ENCODE peak calls at places on chromosomes 11 and 22, in seven cellular contexts. L is transverse colon, M is GM12878, U is suprapubic skin, G is stomach, A is ovary, N is SK-N-SH. T is an unnamed sample. For H3K27me3 and H3K4me1, the result is how much of the 10 kb centered on the place peaks cover.

GRCh38 chr11:119100960-119101349 is 698 bp downstream of the DPAGT1 start:
- DNase-seq in L (no peak), M (no peak), G (no peak), U (no peak), A (no peak), N (no peak), T (no peak)

GRCh38 chr11:133928628-133929059 is 28.1 kb downstream of the IGSF9B start:
- DNase-seq in G (peak), M (no peak), N (peak), A (no peak), L (no peak), U (no peak), T (no peak)

GRCh38 chr11:130904380-130904779 is 11.9 kb downstream of the SNX19 start:
- DNase-seq in U (no peak), N (peak), G (no peak), M (no peak), A (no peak), L (no peak), T (no peak)

GRCh38 chr11:97514446-97514845 is 1124.6 kb downstream of the JRKL start:
- DNase-seq in G (no peak), L (no peak), A (no peak), U (no peak), N (no peak), M (no peak), T (no peak)

GRCh38 chr11:35162795-35163194 is 23.8 kb downstream of the CD44 start:
- DNase-seq in M (no peak), L (no peak), N (no peak), G (no peak), U (no peak), A (no peak), T (no peak)

GRCh38 chr22:17952273-17952801 is 72.0 kb downstream of the MICAL3 start:
- DNase-seq in A (no peak), M (no peak), N (no peak), U (no peak), L (peak), G (no peak), T (no peak)

GRCh38 chr11:126430581-126431320 is 75.3 kb downstream of the ST3GAL4 start:
- DNase-seq in U (no peak), M (no peak), G (no peak), N (no peak), A (no peak), L (peak), T (no peak)

GRCh38 chr22:38982008-38982927 is at the start of gene APOBEC3B:
- DNase-seq in A (peak), G (peak), U (peak), L (peak), N (no peak), M (peak), T (peak)

GRCh38 chr11:6862961-6863360 is at the start of gene OR10A2:
- DNase-seq in M (no peak), G (no peak), L (no peak), U (no peak), A (no peak), N (no peak), T (no peak)

GRCh38 chr11:70650075-70650909 is 252.0 kb downstream of the CTTN start:
- DNase-seq in G (peak), N (no peak), A (no peak), U (no peak), M (no peak), L (peak), T (peak)

GRCh38 chr11:118916842-118917388 is 8.8 kb downstream of the BCL9L start:
- DNase-seq in L (peak), G (no peak), A (peak), U (peak), M (no peak), N (no peak), T (no peak)

GRCh38 chr11:128180446-128181089 is 406.8 kb downstream of the ETS1 start:
- DNase-seq in L (no peak), G (no peak), A (no peak), N (no peak), U (no peak), M (no peak), T (no peak)

GRCh38 chr11:65639623-65640482 is 2.0 kb downstream of the SIPA1 start:
- DNase-seq in N (no peak), A (no peak), U (no peak), M (peak), G (no peak), L (peak), T (no peak)

GRCh38 chr11:10607462-10607861 is 39.0 kb upstream of the LYVE1 start:
- DNase-seq in L (no peak), U (no peak), N (no peak), G (no peak), M (no peak), A (no peak), T (no peak)

GRCh38 chr22:21592422-21592821 is 24.9 kb downstream of the UBE2L3 start:
- DNase-seq in L (no peak), M (no peak), A (no peak), U (no peak), G (no peak), N (no peak), T (no peak)

GRCh38 chr11:3133456-3134217 is 31.5 kb downstream of the OSBPL5 start:
- DNase-seq in M (no peak), A (no peak), L (peak), N (no peak), G (no peak), U (peak), T (no peak)

GRCh38 chr22:29209624-29209929 is 3.9 kb downstream of the EMID1 start:
- DNase-seq in A (no peak), G (no peak), L (no peak), M (no peak), U (no peak), N (no peak), T (no peak)

GRCh38 chr11:100777118-100777517 is 90.0 kb downstream of the ARHGAP42 start:
- DNase-seq in A (no peak), M (no peak), U (no peak), L (peak), N (no peak), G (peak), T (no peak)

GRCh38 chr11:115873813-115874212 is 369.6 kb upstream of the CADM1 start:
- DNase-seq in A (no peak), U (no peak), L (no peak), M (peak), G (no peak), N (no peak), T (no peak)

GRCh38 chr11:70695086-70695960 is 297.0 kb downstream of the CTTN start:
- DNase-seq in A (no peak), M (no peak), U (no peak), N (no peak), L (no peak), G (no peak), T (no peak)

GRCh38 chr11:27076121-27076589 is 35.5 kb downstream of the BBOX1 start:
- DNase-seq in L (no peak), N (no peak), U (no peak), G (no peak), A (no peak), M (no peak), T (no peak)

GRCh38 chr11:61753672-61754071 is 1.2 kb downstream of the MYRF start:
- DNase-seq in A (no peak), N (no peak), L (no peak), M (no peak), U (no peak), G (no peak), T (no peak)

GRCh38 chr11:115699733-115700132 is 195.5 kb upstream of the CADM1 start:
- DNase-seq in L (no peak), U (no peak), A (no peak), M (no peak), G (no peak), N (no peak), T (no peak)

GRCh38 chr11:72005347-72006260 is 6.9 kb downstream of the IL18BP start:
- DNase-seq in G (no peak), U (peak), N (no peak), M (no peak), L (no peak), A (no peak), T (no peak)

GRCh38 chr22:27212617-27213177 is 555.3 kb downstream of the MIAT start:
- DNase-seq in N (no peak), M (no peak), L (peak), U (peak), G (no peak), A (peak), T (peak)
- TF ChIP-seq EP300 in N (peak), M (no peak), L (peak), U (no peak), G (peak), A (peak), T (peak)

DNA sequence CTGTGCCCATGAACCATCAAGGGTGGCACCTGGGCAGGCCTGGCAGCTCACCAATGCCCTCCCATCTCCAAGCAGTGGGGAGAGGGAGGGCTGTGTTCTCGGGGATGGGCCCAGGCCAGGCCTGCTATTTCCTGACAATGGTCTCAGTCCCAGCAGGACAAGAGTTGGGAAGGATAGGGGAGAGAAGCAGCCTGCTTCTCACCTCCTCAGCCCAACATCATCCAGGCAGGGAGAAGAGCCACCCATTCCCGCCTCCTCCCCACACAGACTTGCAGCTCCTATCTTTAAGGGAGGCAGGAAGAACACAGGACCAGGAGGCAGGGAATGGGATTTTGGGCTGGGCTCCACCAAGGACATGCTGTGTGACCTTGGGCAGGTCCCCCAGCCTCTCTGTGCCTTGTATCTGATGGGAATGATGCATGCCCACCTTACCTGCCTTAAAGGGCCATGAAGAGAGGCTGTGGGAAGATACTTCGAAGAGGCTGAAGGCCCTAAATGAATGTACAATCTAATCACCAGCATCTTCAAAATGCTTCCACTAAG is 108.7 kb downstream of the DSCAML1 start:
- DNase-seq in G (no peak), M (no peak), A (no peak), N (no peak), U (no peak), L (no peak), T (no peak)
- H3K27me3 ChIP-seq in G (under half), M (under half), A (under half), N (under half), U (under half), L (under half), T (under half)

DNA sequence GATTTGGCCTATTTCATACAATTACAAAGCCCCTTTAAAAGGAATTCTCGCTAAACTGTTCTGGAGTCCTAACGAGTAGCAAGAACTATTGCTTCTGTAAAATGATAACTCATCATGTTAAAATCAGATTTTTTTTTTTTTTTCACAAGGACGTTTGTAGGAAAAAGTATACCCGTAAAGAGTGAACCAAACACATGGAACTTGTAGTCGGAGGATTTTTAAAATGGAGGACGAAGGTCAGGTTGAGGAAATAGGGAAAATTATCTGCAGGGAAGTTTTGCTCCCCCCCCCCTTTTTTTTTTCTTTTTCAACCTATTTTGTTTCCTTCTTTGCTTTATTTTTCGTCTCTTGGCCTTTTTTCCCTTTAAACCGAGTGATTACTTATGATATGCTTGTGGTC is 1.0 kb downstream of the HSD17B12 start:
- DNase-seq in G (no peak), A (no peak), M (no peak), N (no peak), U (no peak), L (no peak), T (no peak)
- H3K4me1 ChIP-seq in G (under half), A (under half), M (under half), N (under half), U (under half), L (under half), T (under half)

DNA sequence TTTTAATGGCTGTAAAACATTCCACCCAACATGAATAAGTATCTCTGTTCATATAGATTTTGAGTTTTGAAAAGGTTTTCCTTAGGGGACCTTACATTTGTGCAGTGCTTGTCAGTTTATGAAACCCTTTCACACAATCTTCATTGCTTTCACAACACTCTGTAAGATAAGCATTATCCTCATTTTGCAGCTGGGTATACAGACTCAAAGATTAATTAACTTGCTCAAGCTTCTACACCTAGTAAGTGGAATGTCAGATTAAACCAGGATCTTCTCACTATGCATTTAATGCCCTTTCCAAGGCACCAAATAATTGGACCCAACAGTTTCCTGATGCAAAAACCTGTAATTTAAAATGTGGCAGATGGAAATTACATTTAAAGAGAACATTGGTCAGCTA is 11.6 kb upstream of the GAB2 start:
- DNase-seq in M (no peak), G (no peak), A (no peak), U (no peak), N (no peak), L (no peak), T (no peak)
- TF ChIP-seq EP300 in M (no peak), G (no peak), A (no peak), U (no peak), N (no peak), L (no peak), T (no peak)

GRCh38 chr11:47908198-47908597 is 60.0 kb upstream of the NUP160 start:
- DNase-seq in G (no peak), A (no peak), L (no peak), U (no peak), N (no peak), M (no peak), T (no peak)
- H3K27me3 ChIP-seq in G (under half), A (under half), L (under half), U (under half), N (under half), M (under half), T (under half)

GRCh38 chr11:32439488-32440210 is 4.3 kb upstream of the WT1 start:
- DNase-seq in A (peak), M (no peak), L (no peak), U (no peak), N (peak), G (no peak), T (no peak)

GRCh38 chr11:32440920-32441319 is 5.6 kb upstream of the WT1 start:
- DNase-seq in A (peak), U (no peak), G (no peak), N (no peak), M (no peak), L (no peak), T (no peak)

GRCh38 chr11:32438346-32438882 is 3.1 kb upstream of the WT1 start:
- DNase-seq in N (no peak), L (no peak), M (no peak), G (no peak), A (no peak), U (no peak), T (no peak)

GRCh38 chr11:32438883-32439487 is 3.6 kb upstream of the WT1 start:
- DNase-seq in N (peak), G (no peak), M (no peak), U (no peak), A (peak), L (no peak), T (no peak)

GRCh38 chr11:32440372-32440888 is 5.1 kb upstream of the WT1 start:
- DNase-seq in G (no peak), M (no peak), U (no peak), N (no peak), L (no peak), A (no peak), T (no peak)
- H3K4me1 ChIP-seq in G (under half), M (under half), U (under half), N (under half), L (under half), A (under half), T (under half)

GRCh38 chr11:32069361-32070058 is 21.4 kb upstream of the RCN1 start:
- DNase-seq in L (no peak), U (no peak), M (no peak), N (no peak), G (no peak), A (no peak), T (no peak)
- TF ChIP-seq EP300 in L (no peak), U (no peak), M (no peak), N (no peak), G (no peak), A (no peak), T (no peak)